ENCODE peak calls at places on chromosomes 12 and 14, in five cellular contexts. R is brain microvascular endothelial cell, F is NCI-H1417, Q is choroid plexus epithelial cell, U is SK-N-MC. I is an unnamed sample.

GRCh38 chr14:68819260-68819691 is 26.4 kb upstream of the ZFP36L1 start:
- DNase-seq in R (peak; percentile 28), F (peak; percentile 61), Q (peak; percentile 60), U (no peak), I (no peak)

GRCh38 chr12:103392722-103393121 is 103.0 kb downstream of the C12orf42 start:
- DNase-seq in R (no peak), F (no peak), Q (no peak), U (no peak), I (peak; percentile 61)

GRCh38 chr12:121649819-121650353 is 19.6 kb downstream of the MORN3 start:
- DNase-seq in R (no peak), F (no peak), Q (no peak), U (no peak), I (no peak)

GRCh38 chr12:114668151-114668891 is 15.7 kb downstream of the TBX3 start:
- DNase-seq in R (peak; percentile 65), F (peak; percentile 13), Q (peak; percentile 77), U (no peak), I (no peak)

GRCh38 chr12:1668833-1669543 is 21.9 kb upstream of the ADIPOR2 start:
- DNase-seq in R (no peak), F (no peak), Q (peak; percentile 79), U (no peak), I (no peak)

GRCh38 chr14:99758121-99758871 is 34.9 kb upstream of the EML1 start:
- DNase-seq in R (peak; percentile 84), F (no peak), Q (peak; percentile 86), U (peak; percentile 88), I (no peak)

GRCh38 chr12:109617496-109617895 is 43.9 kb downstream of the MVK start:
- DNase-seq in R (no peak), F (no peak), Q (no peak), U (no peak), I (no peak)

GRCh38 chr12:59650594-59651229 is 54.9 kb downstream of the SLC16A7 start:
- DNase-seq in R (no peak), F (no peak), Q (peak; percentile 56), U (no peak), I (no peak)

GRCh38 chr12:44313188-44313587 is 477.3 kb downstream of the TMEM117 start:
- DNase-seq in R (no peak), F (no peak), Q (no peak), U (no peak), I (no peak)

GRCh38 chr14:94665121-94665520 is 52.9 kb downstream of the SERPINA3 start:
- DNase-seq in R (peak; percentile 85), F (no peak), Q (peak; percentile 60), U (no peak), I (no peak)

GRCh38 chr14:22474730-22475351 is 114.2 kb downstream of the DAD1 start:
- DNase-seq in R (peak; percentile 36), F (no peak), Q (peak; percentile 68), U (no peak), I (no peak)

GRCh38 chr12:100154472-100155247 is 12.0 kb upstream of the BLTP3B start:
- DNase-seq in R (peak; percentile 65), F (no peak), Q (peak; percentile 70), U (no peak), I (no peak)

GRCh38 chr14:91901449-91902250 is 34.3 kb upstream of the TC2N start:
- DNase-seq in R (no peak), F (no peak), Q (no peak), U (no peak), I (no peak)

GRCh38 chr12:66901136-66901932 is 222.5 kb upstream of the GRIP1 start:
- DNase-seq in R (no peak), F (no peak), Q (no peak), U (no peak), I (no peak)

GRCh38 chr12:116113398-116114130 is 163.9 kb downstream of the MED13L start:
- DNase-seq in R (no peak), F (no peak), Q (no peak), U (no peak), I (no peak)